ENCODE peak calls at places on chromosomes 7 and 10, in five cellular contexts. One of them, this sample, is unnamed. For H3K4me1, the result is how much of the 10 kb centered on the place peaks cover.

GRCh38 chr7:14905764-14906163 is 3.2 kb upstream of the DGKB start:
- DNase-seq in tibial nerve: no peak
- DNase-seq in H1: no peak
- DNase-seq in IMR-90: no peak
- DNase-seq in vagina: no peak
- DNase-seq in this sample: no peak

GRCh38 chr10:78286186-78286585 is 252.5 kb downstream of the RPS24 start:
- DNase-seq in IMR-90: no peak
- DNase-seq in H1: no peak
- DNase-seq in tibial nerve: no peak
- DNase-seq in vagina: no peak
- DNase-seq in this sample: no peak

GRCh38 chr10:42962902-42963231 is 114.0 kb upstream of the RET start:
- DNase-seq in IMR-90: no peak
- DNase-seq in vagina: no peak
- DNase-seq in tibial nerve: no peak
- DNase-seq in H1: no peak
- DNase-seq in this sample: peak

GRCh38 chr10:119426699-119427098 is 115.8 kb downstream of the RGS10 start:
- DNase-seq in vagina: no peak
- DNase-seq in tibial nerve: no peak
- DNase-seq in H1: no peak
- DNase-seq in IMR-90: no peak
- DNase-seq in this sample: no peak

GRCh38 chr10:74787457-74787856 is 38.9 kb upstream of the KAT6B start:
- DNase-seq in H1: no peak
- DNase-seq in tibial nerve: no peak
- DNase-seq in IMR-90: no peak
- DNase-seq in vagina: no peak
- DNase-seq in this sample: no peak

GRCh38 chr7:94656925-94657731 is 1.2 kb upstream of the SGCE start:
- DNase-seq in tibial nerve: no peak
- DNase-seq in H1: no peak
- DNase-seq in IMR-90: peak
- DNase-seq in vagina: no peak
- DNase-seq in this sample: no peak

GRCh38 chr10:102113956-102114857 is 6.0 kb downstream of the LDB1 start:
- DNase-seq in tibial nerve: no peak
- DNase-seq in IMR-90: no peak
- DNase-seq in vagina: no peak
- DNase-seq in H1: no peak
- DNase-seq in this sample: no peak

GRCh38 chr10:92413011-92413410 is 122.0 kb downstream of the MARCHF5 start:
- DNase-seq in IMR-90: no peak
- DNase-seq in H1: no peak
- DNase-seq in vagina: no peak
- DNase-seq in tibial nerve: no peak
- DNase-seq in this sample: no peak

GRCh38 chr10:112915590-112916572 is 34.2 kb upstream of the TCF7L2 start:
- DNase-seq in H1: peak
- DNase-seq in IMR-90: peak
- DNase-seq in vagina: no peak
- DNase-seq in tibial nerve: no peak
- DNase-seq in this sample: no peak

GRCh38 chr7:149007615-149008014 is 20.7 kb downstream of the PDIA4 start:
- DNase-seq in tibial nerve: no peak
- DNase-seq in vagina: no peak
- DNase-seq in IMR-90: no peak
- DNase-seq in H1: no peak
- DNase-seq in this sample: no peak

GRCh38 chr7:67937717-67938191 is 941.1 kb downstream of the TYW1 start:
- DNase-seq in H1: no peak
- DNase-seq in IMR-90: peak
- DNase-seq in tibial nerve: no peak
- DNase-seq in vagina: no peak
- DNase-seq in this sample: no peak

GRCh38 chr10:15088428-15089261 is at the start of gene ACBD7:
- DNase-seq in tibial nerve: peak
- DNase-seq in IMR-90: peak
- DNase-seq in H1: peak
- DNase-seq in vagina: no peak
- DNase-seq in this sample: peak

GRCh38 chr10:115777646-115778045 is 495.4 kb downstream of the GFRA1 start:
- DNase-seq in tibial nerve: no peak
- DNase-seq in H1: no peak
- DNase-seq in IMR-90: no peak
- DNase-seq in vagina: no peak
- DNase-seq in this sample: no peak

GRCh38 chr10:48614481-48615383 is 9.9 kb upstream of the ARHGAP22 start:
- DNase-seq in IMR-90: peak
- DNase-seq in vagina: peak
- DNase-seq in H1: no peak
- DNase-seq in tibial nerve: no peak
- DNase-seq in this sample: no peak

GRCh38 chr10:48694371-48695030 is 9.8 kb downstream of the WDFY4 start:
- DNase-seq in vagina: peak
- DNase-seq in tibial nerve: no peak
- DNase-seq in H1: no peak
- DNase-seq in IMR-90: no peak
- DNase-seq in this sample: no peak

GRCh38 chr7:39919646-39920045 is 30.4 kb upstream of the CDK13 start:
- DNase-seq in IMR-90: no peak
- DNase-seq in tibial nerve: no peak
- DNase-seq in vagina: no peak
- DNase-seq in H1: no peak
- DNase-seq in this sample: no peak

GRCh38 chr10:106582291-106582690 is 582.2 kb downstream of the SORCS1 start:
- DNase-seq in IMR-90: peak
- DNase-seq in H1: no peak
- DNase-seq in tibial nerve: no peak
- DNase-seq in vagina: no peak
- DNase-seq in this sample: no peak

DNA sequence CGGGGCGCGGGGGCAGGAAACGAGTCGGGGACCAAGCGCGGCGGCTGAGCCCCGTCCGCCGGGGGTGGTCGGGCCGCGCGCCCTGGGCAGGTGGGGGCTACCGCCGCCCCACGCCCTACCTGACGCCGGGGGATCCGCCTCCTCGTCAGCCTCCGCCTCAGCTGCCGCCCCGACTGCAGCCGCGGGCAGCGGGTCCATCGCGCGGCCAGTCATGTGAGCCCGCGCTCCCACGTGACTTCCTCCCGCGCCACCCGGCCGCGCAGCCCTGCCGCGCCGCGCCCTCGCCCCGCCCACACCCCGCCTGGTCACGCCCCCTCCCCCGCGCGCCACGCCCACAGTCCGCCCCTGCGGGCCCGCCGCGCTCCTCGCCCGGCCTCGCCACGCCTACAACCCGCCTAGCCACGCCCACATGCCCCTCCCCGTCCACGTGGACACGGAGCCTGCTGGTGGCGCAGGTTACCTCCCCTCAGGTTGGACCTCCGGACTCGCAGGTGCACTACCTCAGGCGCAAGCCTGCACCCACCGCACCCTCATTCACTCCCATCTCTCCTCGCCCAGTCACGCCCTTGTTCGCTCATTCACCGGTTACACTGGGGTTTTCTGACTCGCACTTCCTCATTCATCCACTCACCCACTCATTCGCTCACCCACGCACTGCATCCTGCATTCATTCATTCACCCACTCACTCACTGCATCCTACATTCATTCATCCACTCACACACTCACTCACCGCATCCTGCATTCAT is at the start of gene SNX8:
- DNase-seq in vagina: peak
- DNase-seq in tibial nerve: peak
- DNase-seq in H1: peak
- DNase-seq in IMR-90: peak
- DNase-seq in this sample: peak
- TF ChIP-seq POLR2A in vagina: peak
- TF ChIP-seq POLR2A in tibial nerve: peak
- TF ChIP-seq POLR2A in H1: peak
- TF ChIP-seq POLR2A in IMR-90: peak
- TF ChIP-seq POLR2A in this sample: no peak

GRCh38 chr7:157359581-157359980 is 22.8 kb downstream of the DNAJB6 start:
- DNase-seq in H1: no peak
- DNase-seq in vagina: no peak
- DNase-seq in tibial nerve: no peak
- DNase-seq in IMR-90: no peak
- DNase-seq in this sample: no peak
- H3K4me1 ChIP-seq in H1: under half
- H3K4me1 ChIP-seq in vagina: half or more
- H3K4me1 ChIP-seq in tibial nerve: under half
- H3K4me1 ChIP-seq in IMR-90: under half
- H3K4me1 ChIP-seq in this sample: under half

DNA sequence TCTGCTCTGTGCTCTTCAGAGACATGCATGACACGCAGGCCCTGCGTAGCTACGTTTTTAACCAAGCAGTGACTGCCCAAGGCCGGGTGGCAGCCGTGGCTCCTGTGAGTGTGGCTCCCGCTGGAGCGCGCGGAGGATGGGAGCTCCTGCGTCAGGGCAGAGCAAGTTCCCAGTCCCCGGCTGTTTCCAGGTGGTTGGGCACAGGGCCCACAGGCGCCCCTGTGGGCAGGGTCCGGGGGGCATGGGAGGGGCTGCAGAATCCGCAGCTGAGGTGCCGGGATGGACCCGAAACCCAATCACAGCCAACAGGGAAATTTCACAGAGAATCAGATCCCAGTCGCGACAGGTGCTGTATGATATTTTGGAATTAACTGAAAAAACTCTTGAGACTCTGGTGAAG is 9.8 kb downstream of the NKX6-2 start:
- DNase-seq in IMR-90: no peak
- DNase-seq in H1: no peak
- DNase-seq in tibial nerve: no peak
- DNase-seq in vagina: no peak
- DNase-seq in this sample: no peak
- H3K27ac ChIP-seq in IMR-90: no peak
- H3K27ac ChIP-seq in H1: no peak
- H3K27ac ChIP-seq in tibial nerve: no peak
- H3K27ac ChIP-seq in vagina: no peak
- H3K27ac ChIP-seq in this sample: no peak

GRCh38 chr7:30253796-30254165 is 30.6 kb upstream of the ZNRF2 start:
- DNase-seq in H1: no peak
- DNase-seq in vagina: no peak
- DNase-seq in IMR-90: no peak
- DNase-seq in tibial nerve: no peak
- DNase-seq in this sample: no peak
- TF ChIP-seq POLR2A in H1: no peak
- TF ChIP-seq POLR2A in vagina: no peak
- TF ChIP-seq POLR2A in IMR-90: no peak
- TF ChIP-seq POLR2A in tibial nerve: no peak
- TF ChIP-seq POLR2A in this sample: no peak

GRCh38 chr10:30987463-30987862 is 44.2 kb downstream of the ZNF438 start:
- DNase-seq in tibial nerve: no peak
- DNase-seq in IMR-90: no peak
- DNase-seq in H1: no peak
- DNase-seq in vagina: no peak
- DNase-seq in this sample: no peak
- H3K4me1 ChIP-seq in tibial nerve: under half
- H3K4me1 ChIP-seq in IMR-90: under half
- H3K4me1 ChIP-seq in H1: under half
- H3K4me1 ChIP-seq in vagina: under half
- H3K4me1 ChIP-seq in this sample: under half

DNA sequence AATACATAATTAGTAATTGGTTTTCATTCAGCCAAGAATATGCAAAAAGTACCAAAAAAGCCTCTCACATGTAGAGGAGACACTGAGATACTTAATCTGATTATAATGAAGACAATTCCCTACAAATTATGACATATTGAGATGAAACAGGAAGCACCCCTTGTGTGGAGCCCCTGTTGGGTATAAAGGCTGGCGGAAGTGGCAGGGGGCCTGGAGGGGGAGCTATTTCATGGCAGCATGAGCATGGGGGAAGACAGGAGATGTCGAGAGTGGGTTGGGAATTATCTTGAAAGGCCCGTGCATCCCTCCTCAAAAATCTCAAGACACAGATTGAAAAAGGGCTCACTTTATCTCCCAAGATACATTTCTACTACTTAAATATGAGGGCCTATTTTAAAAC is 96.9 kb downstream of the PIP4K2A start:
- DNase-seq in vagina: no peak
- DNase-seq in tibial nerve: no peak
- DNase-seq in IMR-90: no peak
- DNase-seq in H1: no peak
- DNase-seq in this sample: no peak
- H3K27ac ChIP-seq in vagina: no peak
- H3K27ac ChIP-seq in tibial nerve: no peak
- H3K27ac ChIP-seq in IMR-90: peak
- H3K27ac ChIP-seq in H1: no peak
- H3K27ac ChIP-seq in this sample: peak

This sample was measured in breast epithelium.